ENCODE peak calls at places on chromosomes 2 and 18, in seven cellular contexts. I, Y, C, W, F, E and J are unnamed samples.

GRCh38 chr2:47360937-47361336 is 42.0 kb upstream of the MSH2 start:
- DNase-seq in F (no peak), E (no peak), I (peak; percentile 90), Y (no peak), W (no peak), C (no peak), J (peak; percentile 82)

GRCh38 chr2:152407806-152408205 is 72.8 kb downstream of the FMNL2 start:
- DNase-seq in W (no peak), C (no peak), F (no peak), E (no peak), I (no peak), Y (no peak), J (no peak)

GRCh38 chr2:158402665-158403064 is 53.9 kb downstream of the CCDC148 start:
- DNase-seq in W (no peak), E (no peak), F (no peak), I (no peak), Y (no peak), C (no peak), J (no peak)

GRCh38 chr2:34570266-34570872 is 971.3 kb upstream of the FAM98A start:
- DNase-seq in I (peak; percentile 49), C (no peak), Y (no peak), W (peak; percentile 30), E (no peak), F (no peak), J (no peak)

GRCh38 chr2:126949775-126950174 is 51.1 kb downstream of the TEX51 start:
- DNase-seq in F (no peak), E (peak; percentile 25), Y (no peak), W (no peak), C (no peak), I (no peak), J (no peak)

GRCh38 chr2:12318427-12319057 is 398.2 kb upstream of the TRIB2 start:
- DNase-seq in E (no peak), C (no peak), F (no peak), Y (no peak), I (peak; percentile 93), W (no peak), J (peak; percentile 91)

GRCh38 chr18:22432672-22433137 is 15.0 kb upstream of the CTAGE1 start:
- DNase-seq in W (no peak), Y (no peak), I (peak; percentile 89), E (peak; percentile 90), C (no peak), F (peak; percentile 16), J (peak; percentile 93)

GRCh38 chr2:232810444-232810843 is 34.1 kb upstream of the KCNJ13 start:
- DNase-seq in W (no peak), C (no peak), E (no peak), F (no peak), Y (no peak), I (no peak), J (no peak)

GRCh38 chr2:209648714-209649113 is 122.9 kb upstream of the UNC80 start:
- DNase-seq in E (no peak), W (no peak), F (no peak), I (no peak), C (no peak), Y (no peak), J (peak; percentile 27)

GRCh38 chr2:32932825-32933755 is 13.7 kb upstream of the LTBP1 start:
- DNase-seq in C (no peak), Y (no peak), I (no peak), W (no peak), F (no peak), E (no peak), J (no peak)

DNA sequence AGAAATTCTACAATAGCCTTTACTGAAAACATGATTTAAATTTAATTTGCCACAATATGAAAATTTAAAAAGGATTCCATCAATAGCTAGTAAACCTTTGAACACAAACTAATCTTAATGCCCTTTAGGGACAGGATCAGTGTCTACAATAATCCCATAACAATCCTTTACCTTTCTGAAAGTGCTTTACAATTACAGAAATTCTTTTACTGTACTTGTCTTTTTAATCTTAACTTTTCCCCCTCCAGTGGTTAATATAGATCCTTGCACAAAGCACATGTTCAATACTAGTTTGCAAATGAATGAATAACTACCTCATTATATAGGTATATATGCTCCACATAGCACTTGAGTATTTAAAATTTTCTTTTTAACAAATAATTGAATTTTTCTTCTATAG is 122.6 kb downstream of the PLEKHA3 start:
- DNase-seq in I (no peak), Y (no peak), E (no peak), F (no peak), W (no peak), C (no peak), J (no peak)
- H3K36me3 ChIP-seq in I (no peaks in the 10 kb centered on the region), Y (peaks cover 6% of the 10 kb centered on the region), E (no peaks in the 10 kb centered on the region), F (peaks cover 33% of the 10 kb centered on the region), W (peaks cover 2% of the 10 kb centered on the region), C (peaks cover 12% of the 10 kb centered on the region), J (no peaks in the 10 kb centered on the region)

DNA sequence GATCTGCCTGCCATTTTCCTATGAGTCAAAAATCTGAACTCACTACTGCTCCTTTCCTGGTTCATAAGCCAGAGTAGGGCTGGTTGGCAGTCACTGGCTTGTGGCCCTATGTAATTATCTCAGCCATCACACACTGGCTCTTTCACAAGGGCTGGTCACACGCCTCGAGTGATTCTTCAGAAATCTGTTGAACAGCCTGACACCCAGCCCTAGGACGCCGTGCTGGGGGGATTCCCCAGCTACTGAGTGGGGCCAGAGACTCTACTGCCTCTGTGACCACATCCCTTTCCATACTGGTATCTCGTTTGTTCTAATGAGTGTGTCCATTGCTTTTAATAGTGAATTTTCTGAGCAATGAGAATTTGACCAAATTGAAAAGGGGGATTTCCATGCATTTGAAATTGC is 45.8 kb upstream of the RBM44 start:
- DNase-seq in C (no peak), Y (no peak), I (no peak), W (no peak), F (no peak), E (no peak), J (no peak)
- H3K36me3 ChIP-seq in C (peaks cover 85% of the 10 kb centered on the region), Y (peaks cover 17% of the 10 kb centered on the region), I (peaks cover 45% of the 10 kb centered on the region), W (peaks cover 88% of the 10 kb centered on the region), F (peaks cover 93% of the 10 kb centered on the region), E (no peaks in the 10 kb centered on the region), J (peaks cover 55% of the 10 kb centered on the region)

GRCh38 chr2:105363192-105363591 is 25.9 kb downstream of the C2orf49 start:
- DNase-seq in I (no peak), F (no peak), E (no peak), W (no peak), C (no peak), Y (no peak), J (no peak)

GRCh38 chr2:105361132-105361889 is 24.0 kb downstream of the C2orf49 start:
- DNase-seq in Y (no peak), C (peak; percentile 27), W (no peak), E (no peak), I (no peak), F (no peak), J (no peak)

GRCh38 chr2:105357122-105357521 is 19.8 kb downstream of the C2orf49 start:
- DNase-seq in E (no peak), W (no peak), I (no peak), C (no peak), Y (no peak), F (no peak), J (no peak)

GRCh38 chr2:105364436-105365139 is 27.2 kb downstream of the C2orf49 start:
- DNase-seq in I (no peak), Y (no peak), F (no peak), W (no peak), E (no peak), C (no peak), J (no peak)

DNA sequence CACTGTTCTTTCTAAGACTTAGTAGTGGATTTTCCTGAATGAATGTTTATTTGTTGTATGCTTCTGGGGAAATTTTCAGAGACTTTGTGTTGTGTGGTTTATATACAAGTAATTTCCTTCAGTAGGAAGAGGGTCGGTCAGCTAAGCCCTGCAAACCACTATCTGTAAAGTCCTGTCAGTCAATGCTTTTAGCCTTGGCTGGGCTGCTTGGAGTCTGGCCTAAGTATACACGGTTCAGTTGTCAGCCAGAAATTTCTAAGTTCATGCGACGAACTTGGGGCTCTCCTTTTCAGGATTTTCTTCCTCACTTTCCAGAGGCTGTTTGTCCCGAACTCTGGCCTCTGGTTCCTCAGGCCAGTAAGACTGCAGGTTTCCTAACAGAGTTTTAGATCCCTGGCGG is 21.3 kb downstream of the C2orf49 start:
- DNase-seq in W (no peak), I (no peak), Y (no peak), F (no peak), C (no peak), E (no peak), J (no peak)
- H3K36me3 ChIP-seq in W (peaks cover 54% of the 10 kb centered on the region), I (peaks cover 43% of the 10 kb centered on the region), Y (no peaks in the 10 kb centered on the region), F (peaks cover 96% of the 10 kb centered on the region), C (peaks cover 21% of the 10 kb centered on the region), E (no peaks in the 10 kb centered on the region), J (peaks cover 74% of the 10 kb centered on the region)

DNA sequence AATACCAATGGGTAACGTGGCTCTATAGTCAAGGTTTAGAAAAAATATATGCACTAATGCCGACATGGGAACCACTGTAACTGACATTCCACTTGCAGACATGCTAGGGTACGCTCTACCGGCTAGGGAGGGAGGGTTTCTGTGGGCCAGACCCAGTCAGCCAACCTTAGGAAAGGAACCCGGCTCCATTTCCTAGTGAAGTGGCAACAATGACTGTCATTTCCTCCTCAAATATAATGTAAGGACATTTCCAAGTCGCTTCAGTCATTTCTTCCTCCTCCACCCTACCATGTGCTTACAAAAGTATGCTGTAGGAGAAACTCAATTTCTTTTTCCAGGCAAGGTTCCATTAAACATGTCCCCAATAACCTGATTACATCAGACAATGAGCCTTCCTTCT is 64.4 kb upstream of the PSMD14 start:
- DNase-seq in E (no peak), I (no peak), C (no peak), F (no peak), W (no peak), Y (no peak), J (no peak)
- H3K36me3 ChIP-seq in E (no peaks in the 10 kb centered on the region), I (no peaks in the 10 kb centered on the region), C (no peaks in the 10 kb centered on the region), F (no peaks in the 10 kb centered on the region), W (peaks cover 3% of the 10 kb centered on the region), Y (no peaks in the 10 kb centered on the region), J (no peaks in the 10 kb centered on the region)

GRCh38 chr2:61247204-61247812 is 85.3 kb downstream of the C2orf74 start:
- DNase-seq in F (no peak), E (no peak), W (no peak), C (no peak), I (peak; percentile 23), Y (no peak), J (peak; percentile 28)

GRCh38 chr2:61249521-61250071 is 87.6 kb downstream of the C2orf74 start:
- DNase-seq in W (no peak), I (no peak), C (no peak), F (no peak), E (no peak), Y (no peak), J (no peak)

GRCh38 chr2:61241266-61241665 is 79.3 kb downstream of the C2orf74 start:
- DNase-seq in Y (no peak), C (no peak), W (no peak), I (no peak), F (no peak), E (no peak), J (no peak)

DNA sequence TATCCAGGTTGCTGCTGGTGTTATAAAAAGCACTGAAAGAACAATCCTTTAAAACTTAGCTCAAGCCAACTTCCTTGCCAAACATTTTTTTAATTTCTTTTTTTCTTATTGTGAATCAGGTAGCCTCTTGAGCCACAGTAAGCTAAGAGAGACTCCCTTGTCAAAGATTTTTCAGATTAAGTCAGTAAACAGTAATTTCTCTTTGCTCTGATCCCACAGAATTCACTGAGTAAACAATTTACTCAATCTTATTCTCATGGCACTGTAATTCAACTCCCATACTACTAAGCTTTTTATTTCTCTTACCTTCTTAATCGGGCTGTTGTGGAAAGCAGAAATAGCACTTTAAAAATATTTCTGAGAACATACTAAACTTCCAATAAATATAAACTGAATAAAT is 82.7 kb downstream of the C2orf74 start:
- DNase-seq in E (no peak), C (no peak), F (no peak), I (no peak), W (no peak), Y (no peak), J (no peak)
- H3K36me3 ChIP-seq in E (no peaks in the 10 kb centered on the region), C (peaks cover 39% of the 10 kb centered on the region), F (peaks cover 80% of the 10 kb centered on the region), I (peaks cover 20% of the 10 kb centered on the region), W (peaks cover 40% of the 10 kb centered on the region), Y (no peaks in the 10 kb centered on the region), J (peaks cover 42% of the 10 kb centered on the region)